ENCODE peak calls at places on chromosomes 3 and 15, in four cellular contexts. One of them, this sample, is unnamed.

GRCh38 chr15:25860885-25861866 is 2.0 kb downstream of the ATP10A start:
- DNase-seq in aorta: peak; percentile 53
- DNase-seq in neural progenitor cell: no peak
- DNase-seq in CD4-positive, alpha-beta T cell: no peak
- DNase-seq in this sample: no peak

GRCh38 chr3:1808590-1808989 is 290.1 kb upstream of the CNTN4 start:
- DNase-seq in CD4-positive, alpha-beta T cell: no peak
- DNase-seq in neural progenitor cell: no peak
- DNase-seq in aorta: no peak
- DNase-seq in this sample: no peak

GRCh38 chr3:66428733-66429132 is 72.1 kb downstream of the LRIG1 start:
- DNase-seq in CD4-positive, alpha-beta T cell: no peak
- DNase-seq in neural progenitor cell: no peak
- DNase-seq in aorta: peak; percentile 76
- DNase-seq in this sample: peak; percentile 79

GRCh38 chr15:23055316-23055715 is 15.9 kb upstream of the TUBGCP5 start:
- DNase-seq in CD4-positive, alpha-beta T cell: no peak
- DNase-seq in neural progenitor cell: no peak
- DNase-seq in aorta: no peak
- DNase-seq in this sample: peak; percentile 61

GRCh38 chr3:11091791-11092190 is 62.5 kb upstream of the HRH1 start:
- DNase-seq in aorta: no peak
- DNase-seq in neural progenitor cell: no peak
- DNase-seq in CD4-positive, alpha-beta T cell: no peak
- DNase-seq in this sample: no peak

GRCh38 chr3:59451041-59451763 is 401.4 kb upstream of the CFAP20DC start:
- DNase-seq in neural progenitor cell: no peak
- DNase-seq in CD4-positive, alpha-beta T cell: peak; percentile 24
- DNase-seq in aorta: no peak
- DNase-seq in this sample: peak; percentile 41

GRCh38 chr3:113287111-113287817 is 75.9 kb downstream of the BOC start:
- DNase-seq in CD4-positive, alpha-beta T cell: no peak
- DNase-seq in neural progenitor cell: no peak
- DNase-seq in aorta: no peak
- DNase-seq in this sample: no peak

GRCh38 chr3:126025116-126025729 is 56.2 kb downstream of the ROPN1B start:
- DNase-seq in CD4-positive, alpha-beta T cell: no peak
- DNase-seq in aorta: no peak
- DNase-seq in neural progenitor cell: no peak
- DNase-seq in this sample: no peak

GRCh38 chr3:183487046-183487445 is 58.6 kb upstream of the MCF2L2 start:
- DNase-seq in aorta: no peak
- DNase-seq in neural progenitor cell: peak; percentile 47
- DNase-seq in CD4-positive, alpha-beta T cell: no peak
- DNase-seq in this sample: no peak

GRCh38 chr3:79184226-79184625 is 583.6 kb downstream of the ROBO1 start:
- DNase-seq in neural progenitor cell: no peak
- DNase-seq in CD4-positive, alpha-beta T cell: no peak
- DNase-seq in aorta: no peak
- DNase-seq in this sample: no peak

GRCh38 chr15:59313703-59314332 is 58.9 kb downstream of the MYO1E start:
- DNase-seq in neural progenitor cell: no peak
- DNase-seq in aorta: peak; percentile 94
- DNase-seq in CD4-positive, alpha-beta T cell: no peak
- DNase-seq in this sample: no peak

GRCh38 chr3:121111914-121112612 is 204.1 kb downstream of the STXBP5L start:
- DNase-seq in CD4-positive, alpha-beta T cell: no peak
- DNase-seq in aorta: no peak
- DNase-seq in neural progenitor cell: peak; percentile 55
- DNase-seq in this sample: peak; percentile 86

GRCh38 chr15:34986326-34987181 is 1.5 kb downstream of the ZNF770 start:
- DNase-seq in neural progenitor cell: no peak
- DNase-seq in CD4-positive, alpha-beta T cell: no peak
- DNase-seq in aorta: no peak
- DNase-seq in this sample: no peak

GRCh38 chr3:96970211-96970610 is 155.8 kb downstream of the EPHA6 start:
- DNase-seq in neural progenitor cell: no peak
- DNase-seq in aorta: no peak
- DNase-seq in CD4-positive, alpha-beta T cell: no peak
- DNase-seq in this sample: no peak

GRCh38 chr3:115720988-115721387 is 97.7 kb downstream of the GAP43 start:
- DNase-seq in neural progenitor cell: no peak
- DNase-seq in aorta: no peak
- DNase-seq in CD4-positive, alpha-beta T cell: no peak
- DNase-seq in this sample: no peak

This sample was measured in mesendoderm.